ENCODE peak calls at places on chromosomes 2 and 18, in four cellular contexts. One of them, this sample, is unnamed.

GRCh38 chr2:139828011-139828410 is 1047.8 kb upstream of the NXPH2 start:
- DNase-seq in EH: no peak
- DNase-seq in NCI-H1092 treated with DMSO at 0.1 percent for 48 hours: no peak
- DNase-seq in epithelial cell of esophagus: no peak
- DNase-seq in this sample: no peak

GRCh38 chr2:230254152-230254881 is 28.8 kb downstream of the SP140 start:
- DNase-seq in EH: no peak
- DNase-seq in NCI-H1092 treated with DMSO at 0.1 percent for 48 hours: no peak
- DNase-seq in epithelial cell of esophagus: no peak
- DNase-seq in this sample: no peak

GRCh38 chr2:151238527-151239487 is 22.9 kb downstream of the RBM43 start:
- DNase-seq in EH: peak; percentile 81
- DNase-seq in NCI-H1092 treated with DMSO at 0.1 percent for 48 hours: peak; percentile 30
- DNase-seq in epithelial cell of esophagus: peak; percentile 79
- DNase-seq in this sample: peak; percentile 6

GRCh38 chr2:23803965-23804542 is 122.9 kb downstream of the ATAD2B start:
- DNase-seq in epithelial cell of esophagus: peak; percentile 46
- DNase-seq in EH: peak; percentile 52
- DNase-seq in NCI-H1092 treated with DMSO at 0.1 percent for 48 hours: no peak
- DNase-seq in this sample: no peak

GRCh38 chr18:53947092-53947640 is 277.3 kb downstream of the MBD2 start:
- DNase-seq in EH: no peak
- DNase-seq in NCI-H1092 treated with DMSO at 0.1 percent for 48 hours: no peak
- DNase-seq in epithelial cell of esophagus: peak; percentile 31
- DNase-seq in this sample: no peak

GRCh38 chr2:53865264-53865663 is 5.5 kb upstream of the GPR75 start:
- DNase-seq in epithelial cell of esophagus: peak; percentile 78
- DNase-seq in EH: no peak
- DNase-seq in NCI-H1092 treated with DMSO at 0.1 percent for 48 hours: no peak
- DNase-seq in this sample: no peak

GRCh38 chr2:49943944-49944803 is 789.9 kb upstream of the FSHR start:
- DNase-seq in EH: no peak
- DNase-seq in NCI-H1092 treated with DMSO at 0.1 percent for 48 hours: no peak
- DNase-seq in epithelial cell of esophagus: no peak
- DNase-seq in this sample: no peak

GRCh38 chr2:9214866-9215265 is 8.3 kb downstream of the ASAP2 start:
- DNase-seq in EH: no peak
- DNase-seq in NCI-H1092 treated with DMSO at 0.1 percent for 48 hours: no peak
- DNase-seq in epithelial cell of esophagus: no peak
- DNase-seq in this sample: no peak

GRCh38 chr2:98472132-98472650 is 27.5 kb downstream of the INPP4A start:
- DNase-seq in NCI-H1092 treated with DMSO at 0.1 percent for 48 hours: no peak
- DNase-seq in epithelial cell of esophagus: no peak
- DNase-seq in EH: no peak
- DNase-seq in this sample: no peak

This sample was measured in NCI-H1048.